ENCODE peak calls at places on chromosomes 11 and 22, in seven cellular contexts. C is stomach, Q is tibial nerve, F is A549, Z is IMR-90, Y is prostate gland, N is body of pancreas. J is an unnamed sample. For H3K4me1, the result is how much of the 10 kb centered on the place peaks cover.

GRCh38 chr22:46553189-46553588 is 15.8 kb upstream of the CELSR1 start:
- DNase-seq in C (no peak), Q (no peak), F (no peak), Z (no peak), Y (no peak), N (no peak), J (no peak)

GRCh38 chr11:69280994-69281393 is 13.0 kb upstream of the MYEOV start:
- DNase-seq in C (peak), Q (no peak), F (peak), Z (peak), Y (no peak), N (peak), J (no peak)

GRCh38 chr22:49992921-49993648 is 19.5 kb downstream of the IL17REL start:
- DNase-seq in C (peak), Q (peak), F (peak), Z (peak), Y (peak), N (peak), J (no peak)

GRCh38 chr22:25362215-25362882 is 142.9 kb downstream of the CRYBB2 start:
- DNase-seq in C (peak), Q (peak), F (peak), Z (peak), Y (peak), N (peak), J (peak)

GRCh38 chr11:129283141-129283540 is 91.0 kb upstream of the ARHGAP32 start:
- DNase-seq in C (peak), Q (no peak), F (no peak), Z (no peak), Y (no peak), N (peak), J (no peak)

GRCh38 chr22:46547883-46548244 is 10.4 kb upstream of the CELSR1 start:
- DNase-seq in C (no peak), Q (peak), F (no peak), Z (peak), Y (no peak), N (peak), J (peak)

GRCh38 chr22:44360686-44361381 is 48.1 kb upstream of the SHISAL1 start:
- DNase-seq in C (peak), Q (no peak), F (peak), Z (peak), Y (peak), N (no peak), J (no peak)

GRCh38 chr11:95170294-95170693 is 60.7 kb downstream of the SESN3 start:
- DNase-seq in C (no peak), Q (no peak), F (no peak), Z (no peak), Y (no peak), N (no peak), J (no peak)

GRCh38 chr11:21969841-21970240 is 223.0 kb upstream of the ANO5 start:
- DNase-seq in C (no peak), Q (no peak), F (no peak), Z (no peak), Y (no peak), N (no peak), J (no peak)

GRCh38 chr11:11973361-11973800 is 35.0 kb downstream of the DKK3 start:
- DNase-seq in C (peak), Q (peak), F (no peak), Z (peak), Y (peak), N (peak), J (no peak)

GRCh38 chr11:32088117-32088941 is 2.5 kb upstream of the RCN1 start:
- DNase-seq in C (peak), Q (peak), F (no peak), Z (peak), Y (peak), N (peak), J (no peak)

GRCh38 chr22:35729309-35729698 is 11.6 kb downstream of the APOL5 start:
- DNase-seq in C (no peak), Q (no peak), F (no peak), Z (no peak), Y (no peak), N (no peak), J (no peak)

GRCh38 chr22:17884084-17884483 is 109.8 kb upstream of the BID start:
- DNase-seq in C (no peak), Q (no peak), F (no peak), Z (no peak), Y (peak), N (no peak), J (no peak)

GRCh38 chr11:59857444-59858434 is 8.5 kb downstream of the TCN1 start:
- DNase-seq in C (no peak), Q (no peak), F (peak), Z (no peak), Y (no peak), N (no peak), J (no peak)

GRCh38 chr11:74669311-74670160 is 61.7 kb downstream of the CHRDL2 start:
- DNase-seq in C (no peak), Q (no peak), F (no peak), Z (no peak), Y (no peak), N (no peak), J (peak)

GRCh38 chr11:95599959-95600586 is 189.5 kb downstream of the FAM76B start:
- DNase-seq in C (no peak), Q (no peak), F (no peak), Z (no peak), Y (no peak), N (no peak), J (no peak)

GRCh38 chr22:32619614-32620426 is 145.2 kb downstream of the FBXO7 start:
- DNase-seq in C (no peak), Q (peak), F (no peak), Z (peak), Y (no peak), N (peak), J (no peak)

GRCh38 chr11:69148806-69149205 is 6.9 kb upstream of the SMIM38 start:
- DNase-seq in C (no peak), Q (peak), F (no peak), Z (no peak), Y (no peak), N (peak), J (no peak)

GRCh38 chr11:110857885-110858555 is 145.8 kb upstream of the ARHGAP20 start:
- DNase-seq in C (peak), Q (no peak), F (no peak), Z (peak), Y (no peak), N (no peak), J (no peak)

GRCh38 chr11:114068327-114068726 is 8.8 kb downstream of the ZBTB16 start:
- DNase-seq in C (no peak), Q (no peak), F (no peak), Z (no peak), Y (no peak), N (no peak), J (no peak)
- H3K4me3 ChIP-seq in C (peak), Q (no peak), F (no peak), Z (no peak), Y (peak), N (no peak), J (peak)

DNA sequence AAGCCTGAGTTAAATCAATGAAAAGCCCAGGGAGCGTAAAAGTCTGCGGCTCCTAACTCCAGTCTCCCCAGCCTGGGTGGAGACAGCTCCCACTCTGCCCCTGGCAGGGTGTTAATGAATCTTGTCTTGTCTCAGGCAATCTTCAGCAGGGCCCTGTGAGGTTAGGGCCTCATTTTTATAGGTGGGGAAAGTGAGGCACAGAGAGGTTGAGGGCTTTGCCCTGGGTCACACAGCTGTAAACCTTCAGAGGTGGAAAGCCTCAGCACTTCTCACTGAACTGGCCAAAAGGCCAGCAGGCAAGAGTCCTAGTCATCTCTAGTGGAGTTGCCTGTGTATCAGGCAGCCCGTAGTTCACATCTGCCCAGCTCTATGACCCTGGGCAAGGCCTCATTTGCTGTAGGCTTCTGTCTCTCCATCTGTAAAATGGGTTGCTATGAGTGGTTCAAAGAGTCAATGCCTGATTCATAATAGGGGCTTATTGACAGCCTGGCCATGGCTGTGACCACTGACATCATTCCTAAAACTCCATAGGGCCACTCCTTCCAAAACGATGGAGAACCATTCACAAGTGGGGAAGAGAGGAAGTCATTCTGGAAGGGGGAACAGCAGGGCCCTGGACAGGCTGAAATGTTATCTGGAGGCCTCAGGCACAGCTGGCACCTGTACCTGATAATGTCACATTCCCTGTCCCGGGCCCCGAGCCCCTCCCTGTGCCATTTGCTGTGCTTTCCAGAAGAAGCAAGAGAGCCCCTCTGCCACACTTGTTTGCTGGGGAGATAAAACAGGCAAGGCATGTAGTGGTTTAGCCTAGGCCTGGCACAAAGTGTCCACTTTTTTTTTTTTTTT is 6.0 kb downstream of the CBX7 start:
- DNase-seq in C (no peak), Q (peak), F (no peak), Z (no peak), Y (no peak), N (no peak), J (no peak)
- H3K4me1 ChIP-seq in C (half or more), Q (under half), F (under half), Z (under half), Y (under half), N (half or more), J (half or more)

DNA sequence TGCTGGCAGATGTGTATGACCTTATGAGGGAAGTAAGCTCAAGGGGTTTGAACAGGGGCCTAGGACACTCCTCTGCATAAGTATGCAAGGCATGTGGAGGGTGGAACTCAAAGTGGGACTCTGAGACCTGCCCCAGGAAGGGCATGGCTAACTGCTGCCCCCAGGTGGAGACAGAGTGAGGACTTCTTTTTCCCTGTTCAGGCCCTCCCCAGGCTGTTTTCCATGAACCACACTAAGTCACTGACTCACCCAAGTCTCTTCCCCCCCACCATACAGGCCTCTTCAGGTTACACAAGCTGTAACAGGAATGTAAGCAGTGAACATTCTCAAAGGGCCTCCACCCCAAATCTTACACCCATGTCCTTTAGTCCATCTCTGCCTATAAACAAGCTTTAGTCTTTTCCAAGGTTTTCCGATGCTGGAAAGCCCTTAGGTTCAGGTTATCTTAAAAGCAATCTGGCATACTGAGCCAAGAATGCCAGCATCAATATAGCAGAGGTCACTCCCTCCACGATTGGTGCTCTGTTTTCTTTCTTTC is 13.1 kb downstream of the EEF1G start:
- DNase-seq in C (peak), Q (peak), F (peak), Z (peak), Y (peak), N (peak), J (peak)
- TF ChIP-seq POLR2A in C (no peak), Q (no peak), F (no peak), Z (peak), Y (no peak), N (peak), J (no peak)

GRCh38 chr11:118609380-118610219 is 2.2 kb downstream of the PHLDB1 start:
- DNase-seq in C (peak), Q (no peak), F (no peak), Z (peak), Y (no peak), N (peak), J (no peak)
- H3K4me3 ChIP-seq in C (peak), Q (peak), F (no peak), Z (peak), Y (peak), N (no peak), J (peak)

DNA sequence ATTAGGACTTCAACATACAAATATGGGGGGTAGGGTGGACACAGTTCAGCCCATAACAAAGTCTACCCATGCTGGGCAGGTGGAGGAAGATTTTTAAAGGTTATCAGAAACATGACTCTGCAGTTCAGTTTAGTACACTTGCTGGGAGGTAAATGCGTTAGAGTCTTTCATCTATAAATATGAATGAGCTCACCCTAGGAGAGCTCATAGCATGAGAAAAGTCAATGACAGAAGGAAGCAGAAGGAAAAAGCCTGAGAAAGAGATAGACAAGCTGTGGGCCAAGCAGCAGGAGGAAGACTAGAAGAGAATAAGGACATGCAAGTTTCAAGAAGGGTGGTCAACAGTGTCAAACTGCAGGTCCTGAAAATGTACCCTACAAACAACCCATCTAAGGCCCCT is 27.0 kb upstream of the FSHB start:
- DNase-seq in C (no peak), Q (no peak), F (no peak), Z (no peak), Y (no peak), N (no peak), J (no peak)
- H3K4me1 ChIP-seq in C (under half), Q (under half), F (under half), Z (under half), Y (under half), N (under half), J (under half)

GRCh38 chr11:10488581-10489443 is 33.7 kb downstream of the AMPD3 start:
- DNase-seq in C (peak), Q (no peak), F (no peak), Z (no peak), Y (peak), N (no peak), J (peak)
- TF ChIP-seq POLR2A in C (no peak), Q (no peak), F (no peak), Z (no peak), Y (no peak), N (no peak), J (no peak)

J was measured in esophagus muscularis mucosa.